ENCODE peak calls at places on chromosomes 11 and 22, in six cellular contexts. W is neuronal stem cell, D is IMR-90, R is fibroblast of lung, P is mucosa of descending colon, Y is small intestine. I is an unnamed sample.
A peak's percentile ranks its signal among the peaks of the same experiment; 100 is the strongest.

GRCh38 chr22:29883831-29884139 is 811 bp downstream of the MTMR3 start:
- DNase-seq in W (no peak), D (peak; percentile 8), R (no peak), P (no peak), Y (no peak), I (no peak)

GRCh38 chr11:34405079-34405858 is 33.5 kb upstream of the CAT start:
- DNase-seq in W (no peak), D (no peak), R (peak; percentile 53), P (no peak), Y (peak; percentile 43), I (no peak)

GRCh38 chr11:22800482-22800881 is 29.1 kb downstream of the SVIP start:
- DNase-seq in W (no peak), D (no peak), R (no peak), P (no peak), Y (no peak), I (no peak)

GRCh38 chr11:59112494-59112893 is 5.5 kb downstream of the FAM111B start:
- DNase-seq in W (no peak), D (peak; percentile 39), R (peak; percentile 11), P (no peak), Y (no peak), I (no peak)

GRCh38 chr11:41222236-41222635 is 237.2 kb downstream of the LRRC4C start:
- DNase-seq in W (no peak), D (no peak), R (no peak), P (no peak), Y (no peak), I (no peak)

GRCh38 chr11:126583101-126583500 is 227.6 kb downstream of the ST3GAL4 start:
- DNase-seq in W (no peak), D (no peak), R (no peak), P (no peak), Y (no peak), I (no peak)

GRCh38 chr11:113571531-113571930 is 96.3 kb upstream of the DRD2 start:
- DNase-seq in W (no peak), D (no peak), R (no peak), P (no peak), Y (no peak), I (no peak)

GRCh38 chr11:3782963-3783362 is 14.4 kb downstream of the NUP98 start:
- DNase-seq in W (no peak), D (no peak), R (no peak), P (no peak), Y (no peak), I (no peak)

GRCh38 chr11:129972596-129972995 is 30.0 kb downstream of the PRDM10 start:
- DNase-seq in W (peak; percentile 23), D (no peak), R (no peak), P (no peak), Y (no peak), I (no peak)

GRCh38 chr11:122723106-122723505 is 67.6 kb downstream of the UBASH3B start:
- DNase-seq in W (no peak), D (peak; percentile 69), R (peak; percentile 35), P (no peak), Y (no peak), I (no peak)

GRCh38 chr22:46074771-46075551 is 75.4 kb upstream of the PPARA start:
- DNase-seq in W (no peak), D (no peak), R (no peak), P (peak; percentile 47), Y (peak; percentile 73), I (no peak)

GRCh38 chr22:23696326-23696851 is 5.6 kb downstream of the RGL4 start:
- DNase-seq in W (no peak), D (peak; percentile 56), R (peak; percentile 46), P (no peak), Y (peak; percentile 58), I (no peak)

GRCh38 chr11:1827095-1827797 is 7.5 kb upstream of the SYT8 start:
- DNase-seq in W (no peak), D (peak; percentile 65), R (peak; percentile 90), P (peak; percentile 64), Y (peak; percentile 81), I (no peak)

GRCh38 chr22:23682827-23683355 is 7.9 kb upstream of the RGL4 start:
- DNase-seq in W (no peak), D (no peak), R (no peak), P (no peak), Y (no peak), I (no peak)

GRCh38 chr11:1017269-1018005 is 19.1 kb downstream of the MUC6 start:
- DNase-seq in W (no peak), D (no peak), R (peak; percentile 10), P (no peak), Y (peak; percentile 4), I (no peak)

GRCh38 chr11:127680146-127680545 is 679.6 kb upstream of the KIRREL3 start:
- DNase-seq in W (no peak), D (no peak), R (no peak), P (no peak), Y (no peak), I (no peak)

GRCh38 chr11:71946144-71946571 is 17.3 kb downstream of the RNF121 start:
- DNase-seq in W (no peak), D (peak; percentile 78), R (peak; percentile 89), P (no peak), Y (no peak), I (no peak)

GRCh38 chr11:22558638-22559037 is 67.0 kb downstream of the FANCF start:
- DNase-seq in W (no peak), D (peak; percentile 1), R (peak; percentile 54), P (no peak), Y (no peak), I (no peak)

GRCh38 chr11:3709977-3710376 is 38.8 kb upstream of the CHRNA10 start:
- DNase-seq in W (no peak), D (peak; percentile 32), R (peak; percentile 55), P (no peak), Y (no peak), I (no peak)

GRCh38 chr11:90318651-90319050 is 95.8 kb upstream of the CHORDC1 start:
- DNase-seq in W (no peak), D (no peak), R (no peak), P (no peak), Y (no peak), I (no peak)

GRCh38 chr11:215581-216037 is 8.1 kb downstream of the RIC8A start:
- DNase-seq in W (no peak), D (no peak), R (no peak), P (no peak), Y (no peak), I (no peak)

GRCh38 chr11:10108901-10109665 is 184.9 kb downstream of the SBF2 start:
- DNase-seq in W (no peak), D (peak; percentile 40), R (peak; percentile 17), P (no peak), Y (no peak), I (no peak)

GRCh38 chr11:22671751-22672150 is 5.3 kb downstream of the GAS2 start:
- DNase-seq in W (no peak), D (peak; percentile 3), R (peak; percentile 27), P (no peak), Y (no peak), I (no peak)

GRCh38 chr11:58923300-58923788 is 15.9 kb upstream of the GLYATL1 start:
- DNase-seq in W (no peak), D (peak; percentile 46), R (peak; percentile 49), P (no peak), Y (peak; percentile 34), I (no peak)

GRCh38 chr22:20591295-20591645 is 83.9 kb downstream of the MED15 start:
- DNase-seq in W (no peak), D (no peak), R (no peak), P (no peak), Y (no peak), I (no peak)

GRCh38 chr22:26912985-26913384 is 255.6 kb downstream of the MIAT start:
- DNase-seq in W (no peak), D (no peak), R (no peak), P (no peak), Y (no peak), I (no peak)

GRCh38 chr22:49824185-49824925 is 3.3 kb downstream of the BRD1 start:
- DNase-seq in W (no peak), D (no peak), R (no peak), P (no peak), Y (no peak), I (no peak)
- H3K4me1 ChIP-seq in W (peaks cover 11% of the 10 kb centered on the region), D (peaks cover 10% of the 10 kb centered on the region), R (peaks cover 9% of the 10 kb centered on the region), P (peaks cover 28% of the 10 kb centered on the region), Y (peaks cover 10% of the 10 kb centered on the region), I (peaks cover 4% of the 10 kb centered on the region)

GRCh38 chr11:63849691-63850090 is 10.8 kb downstream of the MARK2 start:
- DNase-seq in W (no peak), D (no peak), R (no peak), P (no peak), Y (no peak), I (no peak)
- H3K4me1 ChIP-seq in W (no peaks in the 10 kb centered on the region), D (peaks cover 9% of the 10 kb centered on the region), R (peaks cover 7% of the 10 kb centered on the region), P (peaks cover 39% of the 10 kb centered on the region), Y (peaks cover 12% of the 10 kb centered on the region), I (peaks cover 4% of the 10 kb centered on the region)

GRCh38 chr11:6402061-6402470 is 11.8 kb downstream of the SMPD1 start:
- DNase-seq in W (no peak), D (no peak), R (no peak), P (no peak), Y (no peak), I (no peak)

GRCh38 chr11:6403539-6403938 is 13.3 kb downstream of the SMPD1 start:
- DNase-seq in W (no peak), D (no peak), R (no peak), P (no peak), Y (no peak), I (no peak)

GRCh38 chr11:6401439-6401838 is 11.2 kb downstream of the SMPD1 start:
- DNase-seq in W (no peak), D (no peak), R (no peak), P (no peak), Y (no peak), I (no peak)

GRCh38 chr11:6402561-6402981 is 12.3 kb downstream of the SMPD1 start:
- DNase-seq in W (no peak), D (peak; percentile 39), R (peak; percentile 27), P (no peak), Y (peak; percentile 74), I (no peak)

GRCh38 chr11:6400431-6401345 is 10.4 kb downstream of the SMPD1 start:
- DNase-seq in W (no peak), D (no peak), R (no peak), P (no peak), Y (no peak), I (no peak)
- H3K4me1 ChIP-seq in W (peaks cover 16% of the 10 kb centered on the region), D (peaks cover 17% of the 10 kb centered on the region), R (peaks cover 9% of the 10 kb centered on the region), P (no peaks in the 10 kb centered on the region), Y (no peaks in the 10 kb centered on the region), I (peaks cover 3% of the 10 kb centered on the region)

GRCh38 chr11:66344550-66345315 is at the start of gene BRMS1:
- DNase-seq in W (peak; percentile 96), D (peak; percentile 97), R (peak; percentile 97), P (peak; percentile 97), Y (peak; percentile 98), I (peak; percentile 95)

GRCh38 chr11:66343176-66343575 is 1.7 kb downstream of the BRMS1 start:
- DNase-seq in W (no peak), D (peak; percentile 48), R (no peak), P (no peak), Y (no peak), I (no peak)

GRCh38 chr11:66347425-66348276 is at the start of gene B4GAT1:
- DNase-seq in W (peak; percentile 92), D (peak; percentile 93), R (peak; percentile 89), P (peak; percentile 87), Y (peak; percentile 80), I (no peak)

GRCh38 chr11:66346476-66347424 is 679 bp downstream of the B4GAT1 start:
- DNase-seq in W (no peak), D (no peak), R (no peak), P (peak; percentile 67), Y (no peak), I (no peak)

DNA sequence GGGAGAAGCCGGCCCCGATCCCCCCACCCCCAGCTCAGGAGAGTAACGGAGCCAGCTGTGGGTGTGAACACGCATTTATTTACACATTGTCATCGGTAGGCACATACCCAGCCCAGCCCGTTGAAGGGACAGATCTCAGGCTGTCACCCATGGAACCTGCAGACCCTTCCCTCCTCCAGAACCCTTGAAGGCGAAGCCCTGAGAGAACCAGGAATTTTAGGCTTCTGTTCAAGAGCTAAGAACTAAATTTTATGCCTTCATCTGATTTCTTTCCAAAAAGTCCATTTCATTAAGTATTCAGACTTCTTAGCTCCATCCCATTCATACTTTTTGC is 379 bp upstream of the BRMS1 start:
- DNase-seq in W (no peak), D (no peak), R (no peak), P (no peak), Y (no peak), I (no peak)
- H3K4me1 ChIP-seq in W (peaks cover 25% of the 10 kb centered on the region), D (peaks cover 12% of the 10 kb centered on the region), R (peaks cover 22% of the 10 kb centered on the region), P (peaks cover 45% of the 10 kb centered on the region), Y (peaks cover 6% of the 10 kb centered on the region), I (no peaks in the 10 kb centered on the region)

I was measured in iPS DF 6.9.